ENCODE peak calls at places on chromosomes 2 and 18, in nine cellular contexts. One of them, this sample, is unnamed.

GRCh38 chr18:79749251-79750191 is 48.2 kb upstream of the KCNG2 start:
- DNase-seq in SK-N-SH: no peak
- DNase-seq in breast epithelium: no peak
- DNase-seq in tibial nerve: no peak
- DNase-seq in stomach: no peak
- DNase-seq in left ventricle myocardium inferior: no peak
- DNase-seq in K562: no peak
- DNase-seq in heart right ventricle: no peak
- DNase-seq in CD8-positive, alpha-beta T cell: no peak
- DNase-seq in this sample: no peak

GRCh38 chr2:20217041-20217970 is 7.6 kb downstream of the SDC1 start:
- DNase-seq in SK-N-SH: no peak
- DNase-seq in breast epithelium: peak
- DNase-seq in tibial nerve: no peak
- DNase-seq in stomach: peak
- DNase-seq in left ventricle myocardium inferior: no peak
- DNase-seq in K562: no peak
- DNase-seq in heart right ventricle: no peak
- DNase-seq in CD8-positive, alpha-beta T cell: no peak
- DNase-seq in this sample: no peak

GRCh38 chr18:49613741-49614151 is 51.9 kb downstream of the LIPG start:
- DNase-seq in SK-N-SH: no peak
- DNase-seq in breast epithelium: no peak
- DNase-seq in tibial nerve: no peak
- DNase-seq in stomach: no peak
- DNase-seq in left ventricle myocardium inferior: no peak
- DNase-seq in K562: no peak
- DNase-seq in heart right ventricle: no peak
- DNase-seq in CD8-positive, alpha-beta T cell: no peak
- DNase-seq in this sample: no peak

GRCh38 chr18:76803814-76804213 is 18.5 kb upstream of the ZNF236 start:
- DNase-seq in SK-N-SH: peak
- DNase-seq in breast epithelium: no peak
- DNase-seq in tibial nerve: peak
- DNase-seq in stomach: peak
- DNase-seq in left ventricle myocardium inferior: peak
- DNase-seq in K562: peak
- DNase-seq in heart right ventricle: peak
- DNase-seq in CD8-positive, alpha-beta T cell: peak
- DNase-seq in this sample: peak

GRCh38 chr2:180625006-180625844 is 355.2 kb upstream of the UBE2E3 start:
- DNase-seq in SK-N-SH: no peak
- DNase-seq in breast epithelium: no peak
- DNase-seq in tibial nerve: no peak
- DNase-seq in stomach: no peak
- DNase-seq in left ventricle myocardium inferior: no peak
- DNase-seq in K562: no peak
- DNase-seq in heart right ventricle: no peak
- DNase-seq in CD8-positive, alpha-beta T cell: no peak
- DNase-seq in this sample: no peak

GRCh38 chr2:181189932-181190331 is 209.5 kb downstream of the UBE2E3 start:
- DNase-seq in SK-N-SH: no peak
- DNase-seq in breast epithelium: no peak
- DNase-seq in tibial nerve: no peak
- DNase-seq in stomach: no peak
- DNase-seq in left ventricle myocardium inferior: no peak
- DNase-seq in K562: no peak
- DNase-seq in heart right ventricle: no peak
- DNase-seq in CD8-positive, alpha-beta T cell: no peak
- DNase-seq in this sample: no peak

GRCh38 chr2:190663348-190663747 is 14.5 kb downstream of the NAB1 start:
- DNase-seq in SK-N-SH: no peak
- DNase-seq in breast epithelium: no peak
- DNase-seq in tibial nerve: no peak
- DNase-seq in stomach: no peak
- DNase-seq in left ventricle myocardium inferior: no peak
- DNase-seq in K562: no peak
- DNase-seq in heart right ventricle: no peak
- DNase-seq in CD8-positive, alpha-beta T cell: no peak
- DNase-seq in this sample: no peak

GRCh38 chr2:64697286-64698023 is 43.7 kb upstream of the SERTAD2 start:
- DNase-seq in SK-N-SH: no peak
- DNase-seq in breast epithelium: no peak
- DNase-seq in tibial nerve: no peak
- DNase-seq in stomach: no peak
- DNase-seq in left ventricle myocardium inferior: no peak
- DNase-seq in K562: no peak
- DNase-seq in heart right ventricle: no peak
- DNase-seq in CD8-positive, alpha-beta T cell: no peak
- DNase-seq in this sample: no peak

GRCh38 chr2:98455494-98455976 is 10.9 kb downstream of the INPP4A start:
- DNase-seq in SK-N-SH: no peak
- DNase-seq in breast epithelium: no peak
- DNase-seq in tibial nerve: no peak
- DNase-seq in stomach: no peak
- DNase-seq in left ventricle myocardium inferior: no peak
- DNase-seq in K562: no peak
- DNase-seq in heart right ventricle: no peak
- DNase-seq in CD8-positive, alpha-beta T cell: peak
- DNase-seq in this sample: no peak

GRCh38 chr2:239193426-239193825 is 207.4 kb downstream of the HDAC4 start:
- DNase-seq in SK-N-SH: no peak
- DNase-seq in breast epithelium: no peak
- DNase-seq in tibial nerve: no peak
- DNase-seq in stomach: peak
- DNase-seq in left ventricle myocardium inferior: no peak
- DNase-seq in K562: no peak
- DNase-seq in heart right ventricle: peak
- DNase-seq in CD8-positive, alpha-beta T cell: no peak
- DNase-seq in this sample: no peak

GRCh38 chr2:63053889-63054725 is 3.5 kb downstream of the OTX1 start:
- DNase-seq in SK-N-SH: peak
- DNase-seq in breast epithelium: no peak
- DNase-seq in tibial nerve: no peak
- DNase-seq in stomach: no peak
- DNase-seq in left ventricle myocardium inferior: no peak
- DNase-seq in K562: no peak
- DNase-seq in heart right ventricle: no peak
- DNase-seq in CD8-positive, alpha-beta T cell: no peak
- DNase-seq in this sample: no peak

GRCh38 chr2:96142217-96143113 is 2.8 kb downstream of the DUSP2 start:
- DNase-seq in SK-N-SH: no peak
- DNase-seq in breast epithelium: no peak
- DNase-seq in tibial nerve: no peak
- DNase-seq in stomach: no peak
- DNase-seq in left ventricle myocardium inferior: no peak
- DNase-seq in K562: peak
- DNase-seq in heart right ventricle: no peak
- DNase-seq in CD8-positive, alpha-beta T cell: peak
- DNase-seq in this sample: no peak

GRCh38 chr2:233185320-233185719 is 66.2 kb upstream of the ATG16L1 start:
- DNase-seq in SK-N-SH: no peak
- DNase-seq in breast epithelium: no peak
- DNase-seq in tibial nerve: no peak
- DNase-seq in stomach: no peak
- DNase-seq in left ventricle myocardium inferior: no peak
- DNase-seq in K562: no peak
- DNase-seq in heart right ventricle: no peak
- DNase-seq in CD8-positive, alpha-beta T cell: no peak
- DNase-seq in this sample: no peak

GRCh38 chr2:168852487-168852886 is 37.7 kb downstream of the SPC25 start:
- DNase-seq in SK-N-SH: no peak
- DNase-seq in breast epithelium: no peak
- DNase-seq in tibial nerve: no peak
- DNase-seq in stomach: no peak
- DNase-seq in left ventricle myocardium inferior: no peak
- DNase-seq in K562: peak
- DNase-seq in heart right ventricle: no peak
- DNase-seq in CD8-positive, alpha-beta T cell: no peak
- DNase-seq in this sample: no peak

GRCh38 chr2:203681978-203682377 is 24.5 kb upstream of the CD28 start:
- DNase-seq in SK-N-SH: no peak
- DNase-seq in breast epithelium: no peak
- DNase-seq in tibial nerve: no peak
- DNase-seq in stomach: no peak
- DNase-seq in left ventricle myocardium inferior: no peak
- DNase-seq in K562: no peak
- DNase-seq in heart right ventricle: no peak
- DNase-seq in CD8-positive, alpha-beta T cell: no peak
- DNase-seq in this sample: no peak

GRCh38 chr2:239275037-239275685 is 125.7 kb downstream of the HDAC4 start:
- DNase-seq in SK-N-SH: peak
- DNase-seq in breast epithelium: peak
- DNase-seq in tibial nerve: peak
- DNase-seq in stomach: peak
- DNase-seq in left ventricle myocardium inferior: peak
- DNase-seq in K562: peak
- DNase-seq in heart right ventricle: peak
- DNase-seq in CD8-positive, alpha-beta T cell: peak
- DNase-seq in this sample: peak

GRCh38 chr18:70634576-70635147 is 345.8 kb downstream of the SOCS6 start:
- DNase-seq in SK-N-SH: no peak
- DNase-seq in breast epithelium: no peak
- DNase-seq in tibial nerve: no peak
- DNase-seq in stomach: no peak
- DNase-seq in left ventricle myocardium inferior: no peak
- DNase-seq in K562: no peak
- DNase-seq in heart right ventricle: no peak
- DNase-seq in CD8-positive, alpha-beta T cell: no peak
- DNase-seq in this sample: no peak

DNA sequence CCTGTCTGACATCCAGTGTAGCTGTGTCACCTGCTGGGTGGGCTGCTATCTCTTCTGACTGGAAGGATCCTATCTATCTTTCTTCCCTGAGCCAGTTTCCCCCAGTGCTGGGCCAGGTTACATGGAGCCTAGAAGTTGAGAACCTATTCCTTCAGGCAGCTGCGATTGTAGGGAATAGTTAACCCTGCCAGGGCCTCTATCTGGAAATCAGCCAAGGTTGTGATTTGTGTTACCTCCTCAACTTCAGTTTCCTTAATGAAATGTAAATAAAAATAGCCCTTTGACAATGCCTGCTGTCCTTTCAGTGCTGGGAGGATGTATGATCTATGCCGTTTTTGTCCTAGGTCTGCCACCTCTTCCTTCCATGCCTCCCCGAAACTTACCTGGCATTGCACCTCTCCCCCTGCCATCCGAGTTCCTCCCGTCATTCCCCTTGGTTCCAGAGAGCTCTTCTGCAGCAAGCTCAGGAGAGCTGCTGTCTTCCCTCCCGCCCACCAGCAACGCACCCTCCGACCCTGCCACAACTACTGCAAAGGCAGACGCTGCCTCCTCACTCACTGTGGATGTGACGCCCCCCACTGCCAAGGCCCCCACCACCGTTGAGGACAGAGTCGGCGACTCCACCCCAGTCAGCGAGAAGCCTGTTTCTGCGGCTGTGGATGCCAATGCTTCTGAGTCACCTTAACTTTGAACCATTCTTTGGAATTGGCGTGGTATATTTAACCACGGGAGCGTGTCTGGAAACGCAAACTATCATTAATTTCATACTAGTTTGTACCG is 36.6 kb downstream of the GORASP2 start:
- DNase-seq in SK-N-SH: no peak
- DNase-seq in breast epithelium: no peak
- DNase-seq in tibial nerve: no peak
- DNase-seq in stomach: no peak
- DNase-seq in left ventricle myocardium inferior: no peak
- DNase-seq in K562: no peak
- DNase-seq in heart right ventricle: no peak
- DNase-seq in CD8-positive, alpha-beta T cell: no peak
- DNase-seq in this sample: no peak
- H3K27ac ChIP-seq in SK-N-SH: no peak
- H3K27ac ChIP-seq in breast epithelium: no peak
- H3K27ac ChIP-seq in tibial nerve: no peak
- H3K27ac ChIP-seq in stomach: no peak
- H3K27ac ChIP-seq in left ventricle myocardium inferior: no peak
- H3K27ac ChIP-seq in K562: no peak
- H3K27ac ChIP-seq in heart right ventricle: no peak
- H3K27ac ChIP-seq in CD8-positive, alpha-beta T cell: no peak
- H3K27ac ChIP-seq in this sample: no peak

GRCh38 chr2:55018619-55019018 is 31.6 kb downstream of the RTN4 start:
- DNase-seq in SK-N-SH: no peak
- DNase-seq in breast epithelium: no peak
- DNase-seq in tibial nerve: no peak
- DNase-seq in stomach: no peak
- DNase-seq in left ventricle myocardium inferior: no peak
- DNase-seq in K562: no peak
- DNase-seq in heart right ventricle: no peak
- DNase-seq in CD8-positive, alpha-beta T cell: no peak
- DNase-seq in this sample: no peak
- H3K27ac ChIP-seq in SK-N-SH: peak
- H3K27ac ChIP-seq in breast epithelium: no peak
- H3K27ac ChIP-seq in tibial nerve: no peak
- H3K27ac ChIP-seq in stomach: no peak
- H3K27ac ChIP-seq in left ventricle myocardium inferior: no peak
- H3K27ac ChIP-seq in K562: no peak
- H3K27ac ChIP-seq in heart right ventricle: no peak
- H3K27ac ChIP-seq in CD8-positive, alpha-beta T cell: no peak
- H3K27ac ChIP-seq in this sample: no peak

GRCh38 chr2:187124514-187124913 is 275.5 kb upstream of the ZSWIM2 start:
- DNase-seq in SK-N-SH: no peak
- DNase-seq in breast epithelium: no peak
- DNase-seq in tibial nerve: no peak
- DNase-seq in stomach: no peak
- DNase-seq in left ventricle myocardium inferior: no peak
- DNase-seq in K562: no peak
- DNase-seq in heart right ventricle: no peak
- DNase-seq in CD8-positive, alpha-beta T cell: no peak
- DNase-seq in this sample: no peak
- H3K27ac ChIP-seq in SK-N-SH: no peak
- H3K27ac ChIP-seq in breast epithelium: no peak
- H3K27ac ChIP-seq in tibial nerve: no peak
- H3K27ac ChIP-seq in stomach: no peak
- H3K27ac ChIP-seq in left ventricle myocardium inferior: no peak
- H3K27ac ChIP-seq in K562: no peak
- H3K27ac ChIP-seq in heart right ventricle: no peak
- H3K27ac ChIP-seq in CD8-positive, alpha-beta T cell: no peak
- H3K27ac ChIP-seq in this sample: no peak

DNA sequence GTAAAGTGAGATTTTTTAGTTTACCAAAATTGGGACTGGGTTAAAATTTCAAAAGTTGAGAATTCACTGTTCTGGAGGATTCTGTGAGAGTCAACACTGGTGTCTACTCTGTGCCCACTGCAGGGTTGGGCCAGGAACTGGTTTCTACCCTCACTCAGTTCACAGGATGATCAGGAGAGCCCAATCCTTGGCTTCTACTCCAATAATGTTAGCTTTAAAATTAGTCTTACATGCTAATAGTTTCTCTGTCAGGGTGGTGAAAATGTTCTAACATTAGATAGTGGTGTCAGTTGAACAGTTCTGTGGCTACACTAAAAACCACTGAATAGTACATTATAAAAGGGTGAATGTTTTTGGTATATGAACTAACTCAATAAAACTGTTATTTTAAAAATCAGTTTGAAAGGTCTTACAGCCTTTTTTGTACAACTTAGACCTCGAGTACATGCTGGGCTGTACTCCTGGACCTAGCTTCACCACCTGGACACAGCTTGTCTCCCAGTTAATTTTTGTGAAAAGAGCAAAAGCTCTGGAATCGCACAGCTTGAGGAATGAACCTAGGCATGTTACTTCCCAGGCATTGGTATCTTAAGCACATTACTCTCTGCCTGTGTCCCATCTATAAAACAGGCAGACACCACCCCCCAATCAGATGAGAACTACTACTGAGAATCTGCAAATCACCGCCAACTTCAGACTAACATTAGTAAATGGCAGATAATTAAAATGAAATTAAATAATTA is 44.4 kb downstream of the ACVR1 start:
- DNase-seq in SK-N-SH: no peak
- DNase-seq in breast epithelium: no peak
- DNase-seq in tibial nerve: no peak
- DNase-seq in stomach: no peak
- DNase-seq in left ventricle myocardium inferior: no peak
- DNase-seq in K562: no peak
- DNase-seq in heart right ventricle: no peak
- DNase-seq in CD8-positive, alpha-beta T cell: no peak
- DNase-seq in this sample: no peak
- H3K27ac ChIP-seq in SK-N-SH: peak
- H3K27ac ChIP-seq in breast epithelium: peak
- H3K27ac ChIP-seq in tibial nerve: peak
- H3K27ac ChIP-seq in stomach: no peak
- H3K27ac ChIP-seq in left ventricle myocardium inferior: peak
- H3K27ac ChIP-seq in K562: no peak
- H3K27ac ChIP-seq in heart right ventricle: peak
- H3K27ac ChIP-seq in CD8-positive, alpha-beta T cell: no peak
- H3K27ac ChIP-seq in this sample: peak

This sample was measured in Panc1.